ENCODE peak calls at places on chromosome 13, in six cellular contexts. C is K562, P is H1, W is SK-N-SH, T is HepG2, X is GM12878. U is an unnamed sample.

GRCh38 chr13:31409678-31410356 is 210.0 kb downstream of the B3GLCT start:
- DNase-seq in C (no peak), P (no peak), W (no peak), T (no peak), X (no peak), U (no peak)

GRCh38 chr13:93425411-93425810 is 198.8 kb downstream of the GPC6 start:
- DNase-seq in C (no peak), P (no peak), W (no peak), T (no peak), X (no peak), U (no peak)

GRCh38 chr13:91133941-91134772 is 213.3 kb upstream of the MIR17HG start:
- DNase-seq in C (peak), P (no peak), W (peak), T (peak), X (no peak), U (peak)

GRCh38 chr13:28493740-28494536 is 990 bp downstream of the FLT1 start:
- DNase-seq in C (no peak), P (no peak), W (peak), T (no peak), X (no peak), U (no peak)

GRCh38 chr13:40084934-40085333 is 429.5 kb downstream of the COG6 start:
- DNase-seq in C (no peak), P (no peak), W (no peak), T (no peak), X (no peak), U (no peak)

GRCh38 chr13:31774186-31774585 is 34.9 kb downstream of the RXFP2 start:
- DNase-seq in C (no peak), P (no peak), W (no peak), T (no peak), X (no peak), U (no peak)

GRCh38 chr13:44174769-44175425 is 198.7 kb upstream of the SERP2 start:
- DNase-seq in C (no peak), P (no peak), W (no peak), T (no peak), X (no peak), U (peak)

GRCh38 chr13:108227651-108228272 is 9.6 kb downstream of the ABHD13 start:
- DNase-seq in C (no peak), P (no peak), W (peak), T (peak), X (no peak), U (peak)

GRCh38 chr13:59914556-59914955 is 249.2 kb downstream of the DIAPH3 start:
- DNase-seq in C (no peak), P (no peak), W (no peak), T (no peak), X (no peak), U (no peak)

GRCh38 chr13:113178896-113179167 is 20.4 kb downstream of the PROZ start:
- DNase-seq in C (no peak), P (no peak), W (no peak), T (no peak), X (no peak), U (no peak)

GRCh38 chr13:39877134-39877533 is 221.7 kb downstream of the COG6 start:
- DNase-seq in C (no peak), P (no peak), W (no peak), T (no peak), X (no peak), U (no peak)

GRCh38 chr13:33958964-33959363 is 141.0 kb downstream of the RFC3 start:
- DNase-seq in C (no peak), P (no peak), W (no peak), T (no peak), X (peak), U (no peak)

GRCh38 chr13:29448124-29448685 is 147.3 kb downstream of the SLC7A1 start:
- DNase-seq in C (no peak), P (no peak), W (no peak), T (no peak), X (no peak), U (no peak)

GRCh38 chr13:31072041-31072440 is 89.7 kb downstream of the HSPH1 start:
- DNase-seq in C (no peak), P (no peak), W (no peak), T (no peak), X (no peak), U (no peak)

GRCh38 chr13:24615911-24616472 is 64.2 kb upstream of the ATP12A start:
- DNase-seq in C (no peak), P (no peak), W (no peak), T (no peak), X (no peak), U (no peak)

GRCh38 chr13:20136781-20137703 is 23.8 kb downstream of the GJA3 start:
- DNase-seq in C (no peak), P (no peak), W (peak), T (peak), X (no peak), U (no peak)

GRCh38 chr13:79631260-79631659 is 150.3 kb downstream of the NDFIP2 start:
- DNase-seq in C (no peak), P (no peak), W (no peak), T (no peak), X (no peak), U (no peak)

GRCh38 chr13:114115191-114115671 is 17.2 kb downstream of the RASA3 start:
- DNase-seq in C (peak), P (no peak), W (no peak), T (peak), X (no peak), U (peak)

GRCh38 chr13:101098873-101099272 is 317.4 kb downstream of the NALCN start:
- DNase-seq in C (no peak), P (no peak), W (no peak), T (no peak), X (no peak), U (no peak)

GRCh38 chr13:96112936-96113335 is 23.0 kb downstream of the HS6ST3 start:
- DNase-seq in C (no peak), P (no peak), W (no peak), T (no peak), X (no peak), U (no peak)

GRCh38 chr13:32209670-32210069 is 105.5 kb downstream of the ZAR1L start:
- DNase-seq in C (no peak), P (no peak), W (no peak), T (no peak), X (no peak), U (no peak)

GRCh38 chr13:52845334-52845761 is 3.1 kb downstream of the PCDH8 start:
- DNase-seq in C (no peak), P (no peak), W (peak), T (no peak), X (no peak), U (peak)

GRCh38 chr13:81051873-81052272 is 710.9 kb upstream of the SPRY2 start:
- DNase-seq in C (no peak), P (no peak), W (peak), T (no peak), X (no peak), U (no peak)

GRCh38 chr13:51158923-51159322 is 47.8 kb upstream of the C13orf42 start:
- DNase-seq in C (no peak), P (no peak), W (no peak), T (no peak), X (no peak), U (no peak)

GRCh38 chr13:49649244-49649962 is 21.1 kb downstream of the ARL11 start:
- DNase-seq in C (peak), P (no peak), W (no peak), T (peak), X (no peak), U (no peak)

GRCh38 chr13:75843033-75843432 is 206.9 kb downstream of the LMO7 start:
- DNase-seq in C (no peak), P (no peak), W (no peak), T (no peak), X (no peak), U (no peak)
- TF ChIP-seq POLR2AphosphoS5 in C (no peak), P (no peak), W (no peak), T (no peak), X (no peak), U (no peak)

DNA sequence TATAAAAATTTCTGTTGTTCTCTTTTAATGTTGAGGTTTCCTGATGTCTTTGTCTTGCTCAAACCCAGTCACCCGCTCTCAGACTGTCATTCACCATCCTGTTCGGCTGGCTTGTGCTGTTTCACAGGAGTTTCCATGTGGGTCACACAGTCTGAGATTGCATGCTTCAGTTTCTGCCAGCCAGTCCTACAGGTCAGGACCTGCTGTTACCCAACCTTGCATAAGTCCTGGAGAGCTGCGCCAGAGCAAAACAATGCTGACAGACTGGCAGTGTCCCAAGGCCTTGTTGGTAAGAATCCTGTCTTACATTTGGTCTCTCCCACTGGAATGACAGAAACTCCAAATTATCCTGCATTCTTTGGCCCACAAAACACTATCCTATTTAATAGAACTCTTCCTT is 340.0 kb upstream of the SLITRK5 start:
- DNase-seq in C (no peak), P (no peak), W (no peak), T (no peak), X (no peak), U (no peak)
- TF ChIP-seq GABPA in C (no peak), P (no peak), W (no peak), T (no peak), X (no peak), U (no peak)

GRCh38 chr13:99269627-99270252 is 11.6 kb upstream of the GPR18 start:
- DNase-seq in C (peak), P (no peak), W (peak), T (peak), X (no peak), U (peak)
- TF ChIP-seq CTCF in C (peak), P (peak), W (peak), T (peak), X (peak), U (peak)

DNA sequence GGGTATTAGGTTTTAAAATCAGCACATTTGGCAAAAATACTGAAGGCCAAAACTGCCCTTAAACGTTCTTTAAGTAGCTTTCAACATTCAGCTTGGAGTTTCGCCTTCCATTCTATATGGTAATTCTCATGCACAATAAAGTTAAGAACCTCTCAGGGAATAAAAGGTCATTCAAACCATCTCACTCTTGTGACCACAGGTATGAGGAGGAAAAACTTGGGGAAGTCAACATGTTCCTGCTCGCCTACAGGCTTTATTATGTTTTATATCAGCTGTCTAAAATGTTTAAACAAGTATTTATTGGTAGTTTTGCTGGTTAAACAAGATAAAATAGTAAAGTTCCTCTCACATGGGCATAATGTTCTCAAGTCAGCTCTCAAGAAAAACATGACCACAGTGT is 19.9 kb upstream of the TM9SF2 start:
- DNase-seq in C (no peak), P (no peak), W (no peak), T (no peak), X (no peak), U (no peak)
- TF ChIP-seq POLR2AphosphoS5 in C (no peak), P (no peak), W (no peak), T (no peak), X (no peak), U (no peak)

DNA sequence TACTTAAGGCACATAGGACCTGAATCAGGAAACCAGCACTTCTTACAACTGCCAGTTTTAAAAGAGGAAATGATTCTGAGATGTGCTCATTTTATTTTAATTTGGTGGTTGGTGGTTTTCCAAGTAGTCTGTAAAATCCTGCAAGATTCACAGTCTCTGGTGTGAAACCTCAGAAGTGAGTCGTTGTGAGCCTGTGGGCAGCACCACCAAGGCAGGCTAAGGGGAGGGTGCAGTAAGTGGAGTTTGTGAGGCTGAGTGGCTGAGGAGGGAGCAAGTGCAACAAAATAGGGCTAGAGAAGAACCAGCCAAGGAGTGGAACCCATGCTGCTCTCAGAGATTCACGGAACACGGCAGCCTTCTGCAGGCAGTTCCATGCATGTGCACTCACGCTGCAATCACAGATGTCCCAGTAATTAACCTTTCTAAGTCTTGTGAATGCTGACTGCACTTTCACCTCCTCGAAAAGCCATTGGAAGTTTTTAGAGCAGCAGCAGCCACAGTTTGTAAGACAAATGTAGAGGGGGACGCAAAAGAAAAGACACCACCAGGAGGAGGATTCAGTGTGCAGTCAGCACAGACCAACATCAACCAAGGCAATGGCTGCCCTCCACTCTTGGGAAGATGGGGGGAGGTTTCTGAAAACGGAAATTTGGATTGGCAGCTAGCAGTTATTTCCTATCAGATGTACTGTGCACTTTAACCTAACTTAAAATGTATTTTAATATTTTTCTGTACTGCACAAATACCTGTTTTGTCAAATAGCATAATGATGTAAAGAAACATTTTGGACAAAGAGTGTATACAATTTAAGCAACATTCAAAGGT is 44.9 kb downstream of the ESD start:
- DNase-seq in C (no peak), P (no peak), W (no peak), T (no peak), X (peak), U (peak)
- TF ChIP-seq GABPA in C (no peak), P (no peak), W (no peak), T (no peak), X (no peak), U (peak)

DNA sequence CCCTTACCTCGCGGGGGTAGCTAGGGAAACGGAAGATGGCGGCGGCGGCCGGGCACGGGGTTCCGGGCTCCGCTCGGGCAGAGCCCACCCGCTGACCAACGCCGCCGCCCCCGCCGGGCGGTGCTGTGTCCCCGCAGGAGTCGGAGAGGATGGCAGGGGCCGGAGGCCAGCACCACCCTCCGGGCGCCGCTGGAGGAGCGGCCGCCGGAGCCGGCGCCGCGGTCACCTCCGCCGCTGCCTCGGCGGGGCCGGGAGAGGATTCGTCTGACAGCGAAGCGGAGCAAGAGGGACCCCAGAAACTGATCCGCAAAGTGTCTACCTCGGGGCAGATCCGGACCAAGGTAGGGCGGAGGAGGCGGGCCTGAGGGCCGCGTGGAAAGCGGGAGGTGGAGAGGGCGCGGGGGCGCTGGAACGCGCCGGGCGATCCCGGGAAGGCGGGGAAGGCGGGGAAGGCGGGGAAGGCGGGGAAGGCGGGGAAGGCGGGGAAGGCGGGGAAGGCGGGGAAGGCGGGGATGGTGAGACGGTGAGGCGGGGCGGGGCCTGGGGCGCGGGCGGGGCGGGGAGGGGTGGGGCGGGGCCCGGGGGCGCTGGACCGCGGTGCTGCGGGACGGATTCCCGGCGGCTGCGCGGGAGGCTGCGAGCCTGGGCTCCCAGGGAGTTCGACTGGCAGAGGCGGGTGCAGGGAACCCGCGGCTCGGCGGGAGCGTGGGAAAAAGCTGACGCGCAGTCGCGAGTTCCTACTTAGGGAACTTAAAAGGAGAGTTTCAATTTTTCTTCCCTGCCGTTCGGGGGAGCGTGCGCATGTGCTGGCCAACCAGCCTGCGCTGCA is at the start of gene DGKH:
- DNase-seq in C (peak), P (no peak), W (peak), T (no peak), X (no peak), U (peak)
- TF ChIP-seq CTCF in C (peak), P (peak), W (peak), T (peak), X (no peak), U (no peak)

DNA sequence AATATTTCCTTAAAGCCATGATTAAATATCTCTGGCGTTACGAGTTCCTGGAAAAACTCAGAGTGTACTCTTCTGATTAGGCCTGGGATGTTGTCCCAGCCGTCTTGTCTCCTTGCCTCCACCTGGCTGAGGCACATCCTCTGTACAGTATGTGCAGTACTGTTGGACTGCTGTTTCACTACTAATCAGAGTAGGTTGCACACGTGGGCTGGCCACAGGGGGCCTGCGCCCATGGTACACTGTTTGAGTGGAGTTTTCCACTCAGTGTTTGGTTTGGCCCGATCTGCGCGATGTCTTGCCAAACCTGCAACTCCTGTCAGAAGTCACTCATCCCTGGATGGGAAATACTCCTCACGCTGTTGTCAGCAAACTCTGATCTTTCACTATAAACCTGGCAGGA is 189.6 kb upstream of the CSNK1A1L start:
- DNase-seq in C (no peak), P (no peak), W (no peak), T (no peak), X (no peak), U (no peak)
- TF ChIP-seq POLR2AphosphoS5 in C (no peak), P (no peak), W (no peak), T (no peak), X (no peak), U (no peak)

GRCh38 chr13:58004761-58005160 is 373.2 kb downstream of the PCDH17 start:
- DNase-seq in C (no peak), P (no peak), W (no peak), T (no peak), X (no peak), U (no peak)
- TF ChIP-seq GABPA in C (no peak), P (no peak), W (no peak), T (no peak), X (no peak), U (no peak)

DNA sequence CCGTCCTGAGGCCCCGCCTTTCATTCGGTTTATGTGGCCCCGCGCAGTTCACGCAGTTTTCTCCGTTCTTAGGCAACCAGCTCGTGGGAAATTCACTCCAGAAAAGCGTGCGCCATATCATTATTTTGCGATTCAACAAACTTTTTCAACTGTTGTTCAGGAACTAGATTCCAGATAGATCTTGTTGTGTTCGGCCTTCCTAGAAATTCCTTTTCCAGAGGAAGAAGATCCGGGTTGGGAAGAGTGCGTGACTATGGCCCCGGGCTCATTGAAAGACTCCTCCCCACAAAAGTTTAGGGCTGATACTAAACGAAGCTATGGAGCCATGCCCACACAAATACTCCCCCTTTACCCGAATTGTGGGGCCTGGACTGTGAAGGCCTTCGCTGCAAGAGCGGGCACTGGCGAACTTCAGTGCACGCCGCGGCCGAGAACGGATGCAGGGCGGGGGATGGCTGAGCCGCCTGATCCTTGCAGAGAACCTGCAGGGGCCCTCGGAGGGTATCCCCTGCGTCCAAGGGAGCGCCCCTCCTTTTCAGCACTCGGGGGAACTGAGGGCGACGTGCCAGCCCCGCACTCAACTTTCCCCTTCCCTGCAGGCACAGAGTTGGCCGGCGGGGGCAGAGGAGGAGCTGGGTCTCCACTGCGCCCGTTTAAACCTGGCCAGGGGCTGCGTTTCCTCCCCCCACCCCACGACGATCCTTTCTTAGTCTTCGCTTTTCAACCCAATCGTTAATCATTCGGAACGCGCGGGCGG is 904 bp upstream of the SOX1 start:
- DNase-seq in C (no peak), P (no peak), W (no peak), T (no peak), X (no peak), U (no peak)
- TF ChIP-seq CTCF in C (no peak), P (no peak), W (peak), T (no peak), X (no peak), U (no peak)

GRCh38 chr13:98026457-98026857 is 73.0 kb downstream of the IPO5 start:
- DNase-seq in C (no peak), P (no peak), W (no peak), T (peak), X (no peak), U (no peak)
- TF ChIP-seq POLR2AphosphoS5 in C (no peak), P (no peak), W (no peak), T (no peak), X (no peak), U (no peak)